ENCODE peak calls at places on chromosomes 16 and 17, in nine cellular contexts. N is neural progenitor cell; W is tibial artery; I is CD8-positive, alpha-beta T cell; M is fibroblast of lung; P is PC-3; S is thoracic aorta; G is heart right ventricle; D is prostate gland. X is an unnamed sample. For H3K4me1, the result is how much of the 10 kb centered on the place peaks cover.

GRCh38 chr16:56734429-56734828 is 4.5 kb downstream of the NUP93 start:
- DNase-seq in N (no peak), W (no peak), I (no peak), M (no peak), P (no peak), S (no peak), G (no peak), D (no peak), X (no peak)

GRCh38 chr17:12727881-12728280 is 61.4 kb upstream of the ARHGAP44 start:
- DNase-seq in N (no peak), W (no peak), I (no peak), M (peak), P (no peak), S (no peak), G (no peak), D (no peak), X (no peak)

GRCh38 chr17:58172369-58173071 is 5.7 kb downstream of the OR4D2 start:
- DNase-seq in N (peak), W (no peak), I (peak), M (peak), P (peak), S (no peak), G (no peak), D (no peak), X (peak)

GRCh38 chr17:36094746-36095145 is 4.8 kb upstream of the CCL3 start:
- DNase-seq in N (no peak), W (no peak), I (no peak), M (no peak), P (no peak), S (no peak), G (no peak), D (no peak), X (no peak)

GRCh38 chr17:79407385-79407784 is 203.5 kb downstream of the RBFOX3 start:
- DNase-seq in N (no peak), W (no peak), I (no peak), M (no peak), P (no peak), S (no peak), G (no peak), D (peak), X (no peak)

GRCh38 chr17:58248955-58249269 is 10.5 kb downstream of the LPO start:
- DNase-seq in N (no peak), W (no peak), I (no peak), M (no peak), P (no peak), S (no peak), G (no peak), D (no peak), X (no peak)

GRCh38 chr17:5759501-5759925 is 175.2 kb upstream of the NLRP1 start:
- DNase-seq in N (no peak), W (no peak), I (no peak), M (no peak), P (no peak), S (no peak), G (peak), D (no peak), X (no peak)

GRCh38 chr16:24753437-24753836 is 24.0 kb downstream of the TNRC6A start:
- DNase-seq in N (no peak), W (no peak), I (no peak), M (no peak), P (peak), S (no peak), G (no peak), D (no peak), X (peak)

GRCh38 chr17:66752411-66752810 is 82.5 kb upstream of the CACNG5 start:
- DNase-seq in N (no peak), W (no peak), I (no peak), M (no peak), P (no peak), S (no peak), G (no peak), D (no peak), X (no peak)

GRCh38 chr16:8962393-8963009 is 1.2 kb downstream of the USP7 start:
- DNase-seq in N (peak), W (no peak), I (peak), M (no peak), P (peak), S (no peak), G (no peak), D (no peak), X (peak)

GRCh38 chr16:49575352-49576172 is 202.0 kb downstream of the C16orf78 start:
- DNase-seq in N (no peak), W (peak), I (no peak), M (no peak), P (no peak), S (no peak), G (peak), D (no peak), X (no peak)

GRCh38 chr16:87457724-87458423 is 35.0 kb downstream of the ZCCHC14 start:
- DNase-seq in N (no peak), W (no peak), I (no peak), M (peak), P (peak), S (no peak), G (no peak), D (no peak), X (no peak)

GRCh38 chr16:66272461-66272860 is 94.0 kb upstream of the CDH5 start:
- DNase-seq in N (no peak), W (no peak), I (no peak), M (no peak), P (no peak), S (no peak), G (no peak), D (no peak), X (no peak)

GRCh38 chr16:66273036-66273435 is 93.5 kb upstream of the CDH5 start:
- DNase-seq in N (no peak), W (no peak), I (no peak), M (no peak), P (no peak), S (no peak), G (no peak), D (no peak), X (no peak)

GRCh38 chr16:66270333-66270927 is 96.1 kb upstream of the CDH5 start:
- DNase-seq in N (peak), W (no peak), I (peak), M (peak), P (peak), S (no peak), G (peak), D (peak), X (no peak)

GRCh38 chr16:66269631-66270332 is 96.7 kb upstream of the CDH5 start:
- DNase-seq in N (no peak), W (no peak), I (no peak), M (peak), P (no peak), S (no peak), G (no peak), D (no peak), X (no peak)

DNA sequence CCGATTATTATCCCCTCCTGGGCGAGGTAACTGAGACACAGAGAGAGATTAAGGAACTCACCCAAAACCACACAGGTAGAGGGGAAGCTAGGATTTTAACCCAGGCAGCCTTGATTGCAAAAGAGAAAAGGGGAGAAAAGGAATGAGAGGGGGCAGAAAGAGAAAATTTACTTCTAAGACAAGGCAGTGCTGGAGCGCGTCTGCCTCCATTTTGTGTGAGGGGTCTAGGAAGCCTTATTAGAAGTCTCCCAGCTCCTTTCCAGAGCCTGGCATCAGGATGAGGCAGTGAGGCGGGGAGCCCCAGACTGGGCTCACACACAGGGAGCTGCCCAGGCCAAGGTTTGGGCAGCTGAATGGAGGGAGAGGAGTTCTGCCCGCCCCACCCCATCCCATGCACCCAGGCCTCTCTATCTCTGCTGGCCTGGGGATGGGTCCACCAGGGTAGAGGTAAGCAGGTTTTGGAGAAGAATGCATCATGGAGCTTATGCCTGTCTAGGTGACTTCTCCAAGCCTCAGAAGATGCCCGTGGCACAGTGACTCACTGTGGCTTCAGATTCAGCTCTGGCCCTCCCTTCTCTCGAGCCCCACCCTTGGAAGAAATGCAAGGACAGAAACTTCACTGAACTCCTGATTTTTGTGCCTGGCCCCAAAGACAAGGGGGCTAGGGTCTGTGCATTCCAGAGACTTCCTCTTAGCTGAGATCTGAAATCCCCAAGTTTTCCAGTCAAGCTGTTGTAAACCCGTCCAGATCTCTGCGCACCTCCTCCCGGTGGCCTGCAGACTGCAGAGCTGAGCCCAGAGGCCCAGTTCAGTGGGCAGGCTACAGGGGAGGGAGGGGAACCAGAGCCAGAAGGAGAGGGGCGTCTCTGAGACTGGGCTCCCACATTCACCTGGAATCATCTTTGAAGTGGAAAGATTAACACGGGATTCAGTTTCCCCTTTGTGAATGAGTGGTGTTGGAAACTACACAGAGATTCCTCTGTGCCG is 95.1 kb upstream of the CDH5 start:
- DNase-seq in N (no peak), W (no peak), I (no peak), M (no peak), P (peak), S (no peak), G (no peak), D (no peak), X (no peak)
- H3K4me1 ChIP-seq in N (under half), W (under half), I (under half), M (under half), P (under half), S (under half), G (under half), D (under half), X (under half)

GRCh38 chr17:44469676-44470075 is 33.5 kb downstream of the GPATCH8 start:
- DNase-seq in N (no peak), W (no peak), I (no peak), M (no peak), P (no peak), S (no peak), G (no peak), D (no peak), X (no peak)

GRCh38 chr17:44473367-44473766 is 29.8 kb downstream of the GPATCH8 start:
- DNase-seq in N (no peak), W (no peak), I (no peak), M (no peak), P (no peak), S (no peak), G (no peak), D (no peak), X (no peak)
- H3K27ac ChIP-seq in N (no peak), W (no peak), I (no peak), M (no peak), P (no peak), S (no peak), G (no peak), D (no peak), X (no peak)

DNA sequence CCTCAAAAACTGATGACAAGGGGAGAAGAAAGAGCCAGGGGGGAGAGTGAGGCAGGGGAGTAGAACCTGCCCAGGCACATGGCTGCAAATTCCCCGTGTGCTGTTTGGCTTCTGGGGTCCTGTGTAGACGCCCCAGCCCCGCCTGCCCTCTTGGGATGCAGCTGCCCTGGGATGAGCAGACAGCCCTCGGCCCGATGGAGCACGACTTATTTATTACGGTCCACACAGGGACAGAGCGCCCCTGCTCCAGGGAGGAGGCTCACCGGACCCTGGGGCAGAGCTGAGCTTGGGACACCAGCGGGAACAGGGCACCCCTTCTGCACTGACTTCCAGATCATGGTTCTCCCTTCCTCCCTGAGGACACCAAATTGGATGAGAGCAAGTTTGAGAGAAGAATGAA is 9.1 kb downstream of the LDHD start:
- DNase-seq in N (no peak), W (no peak), I (no peak), M (no peak), P (no peak), S (no peak), G (no peak), D (no peak), X (no peak)
- H3K4me1 ChIP-seq in N (under half), W (half or more), I (under half), M (under half), P (under half), S (under half), G (under half), D (under half), X (half or more)

DNA sequence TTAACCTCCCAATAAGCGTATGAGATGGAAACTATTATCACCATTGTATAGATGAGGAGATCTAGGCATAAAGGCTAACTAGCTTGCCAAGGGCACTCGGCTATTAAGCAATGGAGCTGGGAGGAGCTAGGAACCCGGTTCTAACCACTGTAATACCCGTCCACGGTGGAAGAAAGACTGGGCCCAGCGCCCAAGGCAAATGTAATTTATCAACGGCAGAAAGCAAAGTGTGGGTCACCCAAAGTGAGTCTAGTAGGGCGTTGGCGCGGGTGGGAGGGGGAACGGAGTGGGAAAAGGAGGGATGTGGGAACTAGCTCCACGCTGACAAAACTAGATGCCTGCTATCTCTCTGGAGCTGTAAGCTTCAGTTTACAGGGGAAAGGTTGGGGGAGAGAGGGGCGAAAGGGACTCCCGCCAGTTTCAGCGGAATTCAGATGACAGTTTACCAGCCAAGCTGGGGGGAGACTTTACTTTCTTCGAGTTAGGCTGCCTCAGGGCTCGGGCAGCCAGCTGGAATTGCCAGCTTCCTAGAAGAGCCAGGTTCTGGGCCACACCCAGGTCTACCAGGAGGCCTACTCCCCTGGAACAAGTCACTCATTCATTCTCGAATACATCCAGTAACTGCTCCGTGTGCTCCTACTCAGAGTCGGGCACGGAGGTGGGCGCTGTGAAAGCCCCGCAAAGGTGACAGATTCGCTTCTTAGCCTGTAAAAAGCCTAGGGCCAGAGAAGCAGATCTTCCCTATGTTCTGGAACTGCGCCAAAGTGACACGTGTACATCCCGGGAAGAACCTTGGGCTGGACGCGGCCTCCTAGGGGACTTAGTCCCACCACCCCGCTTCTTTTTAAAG is 837 bp downstream of the LRRC59 start:
- DNase-seq in N (no peak), W (no peak), I (no peak), M (peak), P (peak), S (peak), G (peak), D (peak), X (no peak)
- H3K27ac ChIP-seq in N (no peak), W (peak), I (peak), M (peak), P (peak), S (peak), G (peak), D (peak), X (peak)

GRCh38 chr16:27242398-27242797 is 26.2 kb downstream of the NSMCE1 start:
- DNase-seq in N (no peak), W (no peak), I (no peak), M (no peak), P (no peak), S (no peak), G (no peak), D (no peak), X (no peak)
- H3K4me1 ChIP-seq in N (under half), W (half or more), I (under half), M (under half), P (under half), S (half or more), G (under half), D (under half), X (under half)

DNA sequence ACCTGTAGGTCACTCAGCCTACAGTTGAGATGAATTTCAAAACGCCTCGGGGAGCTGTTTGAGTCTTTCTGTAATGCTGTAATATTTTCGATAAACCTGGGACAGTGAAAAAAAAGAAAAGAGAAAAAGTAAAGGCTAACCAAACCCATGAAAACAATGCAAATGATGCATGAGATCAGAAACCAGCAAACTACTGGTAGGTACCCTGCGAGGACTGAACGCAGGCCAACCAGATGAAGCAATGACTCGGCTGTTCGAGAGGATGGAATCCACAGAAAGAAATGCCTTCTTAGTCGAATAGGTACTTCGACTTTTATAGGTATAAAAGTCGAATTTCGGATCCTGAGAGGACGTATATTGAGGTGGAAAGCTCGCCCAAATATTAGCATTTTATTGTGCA is 509 bp upstream of the ATAD5 start:
- DNase-seq in N (peak), W (no peak), I (no peak), M (no peak), P (no peak), S (no peak), G (no peak), D (no peak), X (no peak)
- H3K27ac ChIP-seq in N (no peak), W (peak), I (peak), M (peak), P (peak), S (no peak), G (peak), D (peak), X (peak)

GRCh38 chr17:76260669-76261068 is 4.5 kb upstream of the UBALD2 start:
- DNase-seq in N (no peak), W (no peak), I (no peak), M (no peak), P (no peak), S (no peak), G (no peak), D (no peak), X (no peak)
- H3K4me1 ChIP-seq in N (under half), W (under half), I (under half), M (under half), P (under half), S (under half), G (under half), D (under half), X (under half)

X was measured in CD4-positive, CD25-positive, alpha-beta regulatory T cell.